ENCODE peak calls at places on chromosome 18, in seven cellular contexts. V is colonic mucosa, Z is upper lobe of right lung, X is gastrocnemius medialis, N is A549, I is GM06990, F is fibroblast of lung. R is an unnamed sample.

GRCh38 chr18:59345556-59345955 is 13.5 kb downstream of the LMAN1 start:
- DNase-seq in I (no peak), X (no peak), V (no peak), F (no peak), N (no peak), Z (no peak), R (peak)

GRCh38 chr18:8933714-8934284 is 168.7 kb upstream of the NDUFV2 start:
- DNase-seq in Z (no peak), X (no peak), I (no peak), V (peak), N (no peak), F (peak), R (peak)

GRCh38 chr18:79965119-79965902 is 868 bp downstream of the HSBP1L1 start:
- DNase-seq in I (peak), Z (peak), N (peak), V (peak), F (peak), X (no peak), R (peak)

GRCh38 chr18:35458677-35459441 is 38.9 kb downstream of the INO80C start:
- DNase-seq in V (peak), F (peak), Z (no peak), N (peak), X (no peak), I (no peak), R (peak)

GRCh38 chr18:79988925-79989361 is 580 bp upstream of the TXNL4A start:
- DNase-seq in F (peak), X (no peak), Z (peak), N (peak), V (no peak), I (no peak), R (peak)

GRCh38 chr18:49016648-49017539 is 66.1 kb upstream of the SMAD7 start:
- DNase-seq in F (peak), X (no peak), N (peak), I (no peak), V (peak), Z (peak), R (peak)

GRCh38 chr18:79944746-79945117 is 6.7 kb downstream of the SLC66A2 start:
- DNase-seq in F (no peak), I (no peak), X (no peak), V (peak), Z (peak), N (no peak), R (no peak)

GRCh38 chr18:41144444-41144843 is 810.6 kb upstream of the PIK3C3 start:
- DNase-seq in V (no peak), X (no peak), I (no peak), F (peak), Z (no peak), N (no peak), R (peak)

GRCh38 chr18:21194871-21195771 is 46.9 kb upstream of the GREB1L start:
- DNase-seq in Z (no peak), I (peak), X (no peak), F (peak), V (no peak), N (peak), R (peak)

GRCh38 chr18:34023471-34023870 is 201.2 kb downstream of the NOL4 start:
- DNase-seq in N (no peak), I (no peak), F (no peak), V (no peak), X (no peak), Z (no peak), R (no peak)

GRCh38 chr18:48486762-48487161 is 52.1 kb upstream of the CTIF start:
- DNase-seq in X (no peak), Z (no peak), F (no peak), I (no peak), V (no peak), N (peak), R (peak)

GRCh38 chr18:3401669-3402620 is 48.0 kb upstream of the TGIF1 start:
- DNase-seq in F (no peak), V (no peak), I (peak), N (no peak), Z (no peak), X (no peak), R (no peak)

GRCh38 chr18:36758001-36758400 is 70.8 kb downstream of the TPGS2 start:
- DNase-seq in F (no peak), V (no peak), N (no peak), Z (no peak), I (no peak), X (no peak), R (peak)

GRCh38 chr18:26215247-26215970 is 10.8 kb upstream of the TAF4B start:
- DNase-seq in X (no peak), F (no peak), Z (no peak), V (no peak), N (no peak), I (peak), R (no peak)

GRCh38 chr18:70036771-70037452 is 89.2 kb upstream of the CD226 start:
- DNase-seq in F (no peak), V (no peak), N (no peak), X (no peak), I (peak), Z (no peak), R (no peak)

GRCh38 chr18:42038936-42039335 is 83.9 kb downstream of the PIK3C3 start:
- DNase-seq in N (peak), X (no peak), F (peak), V (no peak), I (no peak), Z (no peak), R (peak)

GRCh38 chr18:53408271-53408670 is 816.2 kb downstream of the MBD2 start:
- DNase-seq in X (no peak), V (no peak), F (no peak), Z (no peak), N (no peak), I (no peak), R (no peak)

GRCh38 chr18:79487198-79488165 is 91.8 kb downstream of the NFATC1 start:
- DNase-seq in Z (peak), N (no peak), X (no peak), V (no peak), I (no peak), F (no peak), R (no peak)

GRCh38 chr18:60865801-60866200 is 467.4 kb upstream of the CDH20 start:
- DNase-seq in X (no peak), Z (no peak), I (no peak), V (no peak), N (no peak), F (no peak), R (no peak)

GRCh38 chr18:35478520-35479435 is 19.0 kb downstream of the INO80C start:
- DNase-seq in V (peak), F (peak), Z (no peak), N (peak), I (no peak), X (no peak), R (peak)

GRCh38 chr18:58302811-58303210 is 258.8 kb downstream of the NEDD4L start:
- DNase-seq in N (no peak), V (no peak), F (no peak), X (no peak), Z (no peak), I (no peak), R (no peak)

GRCh38 chr18:59024829-59025228 is 114.9 kb upstream of the SEC11C start:
- DNase-seq in F (peak), X (no peak), Z (no peak), N (no peak), I (no peak), V (no peak), R (peak)

GRCh38 chr18:74378179-74378682 is 62.6 kb downstream of the C18orf63 start:
- DNase-seq in X (no peak), V (peak), N (no peak), Z (no peak), I (no peak), F (no peak), R (peak)

GRCh38 chr18:13302611-13303267 is 84.2 kb downstream of the LDLRAD4 start:
- DNase-seq in Z (no peak), V (no peak), F (no peak), N (no peak), X (no peak), I (no peak), R (no peak)
- TF ChIP-seq CTCF in Z (no peak), V (no peak), F (no peak), N (no peak), X (no peak), I (no peak), R (no peak)

DNA sequence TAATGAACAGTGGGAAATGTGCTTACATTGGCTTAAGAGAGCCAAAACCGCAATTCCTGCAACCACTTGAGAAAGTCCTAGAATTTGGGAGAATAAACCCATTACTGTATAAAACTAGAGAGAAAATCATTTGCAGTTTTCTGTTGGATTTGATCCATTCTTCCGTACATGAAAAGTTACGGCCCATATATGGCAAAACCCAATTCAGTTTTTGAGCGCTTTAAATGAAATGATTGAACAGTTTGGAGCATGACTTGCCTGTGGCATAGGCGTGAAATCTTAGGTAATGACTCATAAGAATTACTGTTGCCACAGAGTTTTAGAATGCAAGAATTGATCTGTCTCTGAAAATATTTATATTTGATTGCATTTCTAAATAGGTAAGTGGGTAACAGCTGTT is 52.0 kb downstream of the PHLPP1 start:
- DNase-seq in F (peak), I (no peak), X (no peak), N (no peak), V (no peak), Z (no peak), R (peak)
- H3K4me3 ChIP-seq in F (no peak), I (no peak), X (no peak), N (no peak), V (no peak), Z (no peak), R (no peak)

GRCh38 chr18:11849845-11850747 is 1.1 kb upstream of the CHMP1B start:
- DNase-seq in I (no peak), V (peak), F (peak), N (peak), Z (peak), X (peak), R (peak)
- TF ChIP-seq CTCF in I (no peak), V (no peak), F (no peak), N (no peak), Z (no peak), X (no peak), R (no peak)

DNA sequence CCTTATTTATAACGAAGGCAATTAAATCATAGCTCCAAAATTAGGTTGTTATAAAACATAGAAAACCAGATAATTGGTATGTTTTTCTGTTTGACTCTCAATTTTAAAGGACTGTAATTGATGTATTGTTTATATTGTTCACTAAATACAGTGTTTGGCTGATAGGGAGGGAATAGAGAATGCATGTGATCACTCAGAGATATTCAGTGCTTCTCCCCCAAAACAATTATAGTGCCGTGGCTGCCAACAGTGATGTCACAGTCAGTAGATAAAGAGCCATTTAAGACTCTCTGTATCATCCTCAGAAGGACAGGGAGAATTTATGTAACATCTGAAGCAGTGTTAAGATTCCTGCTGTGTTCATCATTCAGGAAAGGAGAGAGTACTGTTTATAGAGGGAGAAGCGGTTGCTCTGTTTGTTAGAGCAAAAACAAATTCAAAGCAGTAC is 69.6 kb downstream of the PHLPP1 start:
- DNase-seq in I (no peak), F (peak), X (no peak), Z (no peak), V (no peak), N (peak), R (peak)
- H3K4me3 ChIP-seq in I (no peak), F (no peak), X (no peak), Z (no peak), V (no peak), N (no peak), R (no peak)

DNA sequence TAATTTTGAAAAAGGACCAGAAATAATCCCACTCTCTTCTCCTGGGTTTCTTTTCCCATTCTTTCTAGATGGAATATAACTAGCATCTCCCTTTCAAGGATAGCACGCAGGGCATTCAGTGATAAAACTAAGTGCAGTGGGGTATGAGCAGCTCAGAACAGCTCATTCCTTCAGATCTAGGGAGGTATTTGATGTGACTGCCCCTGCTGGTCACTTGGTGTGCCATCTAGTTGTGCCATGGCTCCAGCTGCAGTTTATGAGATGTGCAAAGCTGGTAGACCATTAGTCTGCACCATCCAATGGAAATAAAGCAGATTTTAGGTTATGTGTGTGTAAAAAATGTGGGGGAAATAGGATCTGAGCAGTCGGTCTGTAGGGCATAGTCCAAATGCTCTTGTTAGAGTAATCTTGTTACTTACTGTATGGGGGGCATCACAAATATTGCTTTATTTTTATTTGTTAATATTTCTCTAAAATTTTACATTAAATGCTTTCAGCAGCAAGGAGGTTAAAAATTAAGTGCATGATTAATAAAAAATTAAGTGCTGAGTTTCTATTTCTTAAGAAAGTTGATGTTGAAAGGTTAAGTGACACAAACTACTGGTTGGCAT is 38.9 kb downstream of the CTAGE1 start:
- DNase-seq in V (peak), N (peak), F (peak), Z (no peak), I (no peak), X (no peak), R (peak)
- TF ChIP-seq CTCF in V (peak), N (peak), F (peak), Z (peak), I (peak), X (no peak), R (peak)

DNA sequence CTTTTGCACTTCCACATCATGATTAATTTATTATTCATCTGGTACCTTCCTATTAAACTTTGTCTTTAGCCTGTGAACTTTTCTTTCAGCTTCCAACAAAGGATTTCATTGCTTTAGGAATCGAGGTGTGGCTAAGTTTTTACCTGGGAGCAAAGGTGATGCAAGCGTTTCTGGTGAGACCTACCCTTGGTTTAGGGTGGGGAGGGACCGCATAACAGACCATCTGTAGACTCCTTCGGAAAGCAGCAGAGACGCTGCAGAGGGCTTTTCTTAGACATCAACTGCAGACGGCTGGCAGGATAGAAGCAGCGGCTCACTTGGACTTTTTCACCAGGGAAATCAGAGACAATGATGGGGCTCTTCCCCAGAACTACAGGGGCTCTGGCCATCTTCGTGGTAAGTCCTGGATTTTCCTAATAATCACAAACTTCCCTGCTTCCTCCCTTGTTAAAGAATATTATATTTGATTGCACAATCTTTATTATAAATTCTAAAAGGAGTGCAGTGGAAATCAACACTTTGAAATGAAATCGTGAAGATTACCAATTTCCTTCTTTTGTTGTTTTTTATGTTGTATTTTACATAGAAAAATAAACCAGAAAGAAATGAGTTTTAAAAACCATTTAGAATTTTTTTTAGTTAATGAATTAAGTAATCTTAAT is at the start of gene DSG3:
- DNase-seq in I (no peak), N (no peak), F (no peak), V (no peak), Z (no peak), X (no peak), R (no peak)
- H3K4me3 ChIP-seq in I (no peak), N (no peak), F (no peak), V (no peak), Z (no peak), X (no peak), R (no peak)

GRCh38 chr18:23688528-23688927 is 725 bp upstream of the LAMA3 start:
- DNase-seq in I (no peak), V (no peak), Z (no peak), N (no peak), X (no peak), F (no peak), R (no peak)

GRCh38 chr18:23690505-23691068 is 1.3 kb downstream of the LAMA3 start:
- DNase-seq in X (no peak), V (no peak), I (no peak), F (no peak), Z (peak), N (peak), R (no peak)

GRCh38 chr18:23684515-23685197 is 4.6 kb upstream of the LAMA3 start:
- DNase-seq in I (no peak), F (no peak), Z (no peak), V (no peak), N (peak), X (no peak), R (peak)

GRCh38 chr18:23689616-23690504 is 607 bp downstream of the LAMA3 start:
- DNase-seq in I (no peak), V (peak), X (no peak), F (no peak), N (peak), Z (peak), R (no peak)

GRCh38 chr18:23689031-23689615 is at the start of gene LAMA3:
- DNase-seq in F (no peak), V (peak), Z (peak), I (peak), X (no peak), N (peak), R (peak)
- TF ChIP-seq CTCF in F (peak), V (no peak), Z (peak), I (no peak), X (no peak), N (peak), R (no peak)

GRCh38 chr18:46456691-46457090 is 200.3 kb downstream of the LOXHD1 start:
- DNase-seq in F (no peak), X (no peak), V (no peak), N (no peak), I (no peak), Z (no peak), R (no peak)
- H3K4me3 ChIP-seq in F (no peak), X (no peak), V (no peak), N (no peak), I (no peak), Z (no peak), R (no peak)

DNA sequence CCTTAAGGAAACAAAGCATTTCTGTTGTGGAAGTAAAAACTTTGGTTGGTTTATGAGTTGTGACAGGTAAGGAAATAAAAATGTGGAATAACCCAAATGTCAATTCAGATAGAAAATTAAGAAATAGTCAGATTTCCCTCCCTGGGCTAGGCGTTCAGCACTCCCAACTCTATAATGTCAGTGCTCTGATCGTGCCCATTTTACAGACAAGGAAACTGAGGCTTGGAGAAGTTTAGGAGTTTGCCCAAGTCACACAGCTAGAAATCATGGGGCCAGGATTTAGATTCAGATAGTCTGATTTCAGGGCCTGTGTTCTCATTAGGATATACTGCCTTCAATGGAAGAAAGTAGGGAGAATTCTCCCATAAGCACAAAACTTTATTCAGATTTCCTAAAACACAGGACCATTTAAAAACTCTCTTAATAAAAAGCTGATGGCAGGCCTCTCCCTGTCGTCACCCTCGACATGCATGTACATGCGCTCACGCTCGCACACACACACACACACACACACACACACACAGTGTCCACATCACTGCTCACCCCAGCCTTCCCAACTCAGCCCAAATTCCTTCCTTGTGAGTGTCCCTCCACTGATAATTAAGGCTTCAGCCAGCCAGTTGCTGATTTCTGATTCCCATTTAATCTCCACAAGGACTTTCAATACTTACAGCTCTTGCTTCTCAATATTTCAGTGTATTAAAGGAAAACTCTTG is 49.1 kb upstream of the SLC14A2 start:
- DNase-seq in Z (no peak), X (no peak), V (peak), N (no peak), F (peak), I (no peak), R (peak)
- TF ChIP-seq CTCF in Z (no peak), X (no peak), V (no peak), N (no peak), F (no peak), I (no peak), R (no peak)

GRCh38 chr18:6486313-6486712 is 71.6 kb upstream of the L3MBTL4 start:
- DNase-seq in N (no peak), X (no peak), Z (no peak), V (no peak), F (no peak), I (no peak), R (no peak)

GRCh38 chr18:6489977-6490376 is 75.3 kb upstream of the L3MBTL4 start:
- DNase-seq in X (no peak), I (no peak), N (no peak), V (no peak), Z (no peak), F (no peak), R (no peak)

GRCh38 chr18:6487027-6487426 is 72.3 kb upstream of the L3MBTL4 start:
- DNase-seq in V (no peak), I (no peak), Z (no peak), X (no peak), F (no peak), N (no peak), R (no peak)

GRCh38 chr18:6487968-6488367 is 73.3 kb upstream of the L3MBTL4 start:
- DNase-seq in F (no peak), X (no peak), V (no peak), N (no peak), I (no peak), Z (no peak), R (no peak)

GRCh38 chr18:6488956-6489355 is 74.2 kb upstream of the L3MBTL4 start:
- DNase-seq in X (no peak), Z (no peak), V (no peak), N (no peak), F (no peak), I (no peak), R (peak)
- H3K4me3 ChIP-seq in X (no peak), Z (no peak), V (no peak), N (no peak), F (no peak), I (no peak), R (no peak)